ENCODE peak calls at places on chromosomes 7 and 10, in four cellular contexts. One of them, this sample, is unnamed.

GRCh38 chr10:125538947-125539649 is 143.9 kb downstream of the TEX36 start:
- DNase-seq in hypothalamus: peak
- DNase-seq in stimulated activated CD4-positive, alpha-beta T cell treated with anti-CD3 and anti-CD28 coated beads, TNF-alpha, amount 100 ng/mL, for 24 hours: no peak
- DNase-seq in retina: no peak
- DNase-seq in this sample: no peak

GRCh38 chr10:106355450-106355849 is 809.1 kb downstream of the SORCS1 start:
- DNase-seq in hypothalamus: no peak
- DNase-seq in stimulated activated CD4-positive, alpha-beta T cell treated with anti-CD3 and anti-CD28 coated beads, TNF-alpha, amount 100 ng/mL, for 24 hours: no peak
- DNase-seq in retina: no peak
- DNase-seq in this sample: no peak

GRCh38 chr10:98368644-98369043 is 46.3 kb downstream of the PYROXD2 start:
- DNase-seq in hypothalamus: no peak
- DNase-seq in stimulated activated CD4-positive, alpha-beta T cell treated with anti-CD3 and anti-CD28 coated beads, TNF-alpha, amount 100 ng/mL, for 24 hours: no peak
- DNase-seq in retina: no peak
- DNase-seq in this sample: no peak

GRCh38 chr10:38143587-38143986 is 49.5 kb downstream of the ZNF37A start:
- DNase-seq in hypothalamus: no peak
- DNase-seq in stimulated activated CD4-positive, alpha-beta T cell treated with anti-CD3 and anti-CD28 coated beads, TNF-alpha, amount 100 ng/mL, for 24 hours: no peak
- DNase-seq in retina: no peak
- DNase-seq in this sample: no peak

GRCh38 chr7:78013368-78013767 is 214.8 kb downstream of the PHTF2 start:
- DNase-seq in hypothalamus: no peak
- DNase-seq in stimulated activated CD4-positive, alpha-beta T cell treated with anti-CD3 and anti-CD28 coated beads, TNF-alpha, amount 100 ng/mL, for 24 hours: no peak
- DNase-seq in retina: no peak
- DNase-seq in this sample: no peak

GRCh38 chr7:127135871-127136485 is 116.8 kb downstream of the GRM8 start:
- DNase-seq in hypothalamus: no peak
- DNase-seq in stimulated activated CD4-positive, alpha-beta T cell treated with anti-CD3 and anti-CD28 coated beads, TNF-alpha, amount 100 ng/mL, for 24 hours: no peak
- DNase-seq in retina: no peak
- DNase-seq in this sample: no peak

GRCh38 chr7:32088336-32088975 is 18.2 kb upstream of the PDE1C start:
- DNase-seq in hypothalamus: no peak
- DNase-seq in stimulated activated CD4-positive, alpha-beta T cell treated with anti-CD3 and anti-CD28 coated beads, TNF-alpha, amount 100 ng/mL, for 24 hours: no peak
- DNase-seq in retina: peak
- DNase-seq in this sample: no peak

GRCh38 chr7:26393855-26394254 is 102.2 kb downstream of the SNX10 start:
- DNase-seq in hypothalamus: no peak
- DNase-seq in stimulated activated CD4-positive, alpha-beta T cell treated with anti-CD3 and anti-CD28 coated beads, TNF-alpha, amount 100 ng/mL, for 24 hours: no peak
- DNase-seq in retina: no peak
- DNase-seq in this sample: no peak

GRCh38 chr7:1638113-1638726 is 31.9 kb upstream of the ELFN1 start:
- DNase-seq in hypothalamus: no peak
- DNase-seq in stimulated activated CD4-positive, alpha-beta T cell treated with anti-CD3 and anti-CD28 coated beads, TNF-alpha, amount 100 ng/mL, for 24 hours: no peak
- DNase-seq in retina: peak
- DNase-seq in this sample: no peak

GRCh38 chr7:66321283-66321682 is 116.1 kb downstream of the TPST1 start:
- DNase-seq in hypothalamus: no peak
- DNase-seq in stimulated activated CD4-positive, alpha-beta T cell treated with anti-CD3 and anti-CD28 coated beads, TNF-alpha, amount 100 ng/mL, for 24 hours: no peak
- DNase-seq in retina: no peak
- DNase-seq in this sample: no peak

GRCh38 chr10:22265839-22266537 is 48.2 kb upstream of the EBLN1 start:
- DNase-seq in hypothalamus: no peak
- DNase-seq in stimulated activated CD4-positive, alpha-beta T cell treated with anti-CD3 and anti-CD28 coated beads, TNF-alpha, amount 100 ng/mL, for 24 hours: no peak
- DNase-seq in retina: no peak
- DNase-seq in this sample: no peak

GRCh38 chr10:93695720-93696119 is 6.7 kb downstream of the FRA10AC1 start:
- DNase-seq in hypothalamus: no peak
- DNase-seq in stimulated activated CD4-positive, alpha-beta T cell treated with anti-CD3 and anti-CD28 coated beads, TNF-alpha, amount 100 ng/mL, for 24 hours: no peak
- DNase-seq in retina: no peak
- DNase-seq in this sample: no peak

GRCh38 chr10:77036993-77037734 is 600.4 kb downstream of the KCNMA1 start:
- DNase-seq in hypothalamus: no peak
- DNase-seq in stimulated activated CD4-positive, alpha-beta T cell treated with anti-CD3 and anti-CD28 coated beads, TNF-alpha, amount 100 ng/mL, for 24 hours: no peak
- DNase-seq in retina: peak
- DNase-seq in this sample: no peak

GRCh38 chr7:152504367-152504766 is 68.6 kb upstream of the KMT2C start:
- DNase-seq in hypothalamus: no peak
- DNase-seq in stimulated activated CD4-positive, alpha-beta T cell treated with anti-CD3 and anti-CD28 coated beads, TNF-alpha, amount 100 ng/mL, for 24 hours: no peak
- DNase-seq in retina: no peak
- DNase-seq in this sample: no peak

GRCh38 chr7:64793106-64793755 is 997 bp upstream of the ZNF138 start:
- DNase-seq in hypothalamus: no peak
- DNase-seq in stimulated activated CD4-positive, alpha-beta T cell treated with anti-CD3 and anti-CD28 coated beads, TNF-alpha, amount 100 ng/mL, for 24 hours: no peak
- DNase-seq in retina: peak
- DNase-seq in this sample: no peak

GRCh38 chr10:11673346-11674330 is 62.2 kb upstream of the USP6NL start:
- DNase-seq in hypothalamus: no peak
- DNase-seq in stimulated activated CD4-positive, alpha-beta T cell treated with anti-CD3 and anti-CD28 coated beads, TNF-alpha, amount 100 ng/mL, for 24 hours: no peak
- DNase-seq in retina: no peak
- DNase-seq in this sample: no peak

GRCh38 chr7:732094-732541 is 5.0 kb upstream of the PRKAR1B start:
- DNase-seq in hypothalamus: no peak
- DNase-seq in stimulated activated CD4-positive, alpha-beta T cell treated with anti-CD3 and anti-CD28 coated beads, TNF-alpha, amount 100 ng/mL, for 24 hours: no peak
- DNase-seq in retina: no peak
- DNase-seq in this sample: no peak

This sample was measured in lung.